ENCODE peak calls at places on chromosome 3, in five cellular contexts. N is RWPE1, M is Calu3, V is upper lobe of right lung, U is upper lobe of left lung. L is an unnamed sample.

GRCh38 chr3:185361920-185362319 is 1.0 kb upstream of the MAP3K13 start:
- DNase-seq in N (no peak), M (no peak), V (no peak), U (no peak), L (no peak)

GRCh38 chr3:127068871-127069270 is 86.0 kb downstream of the PLXNA1 start:
- DNase-seq in N (no peak), M (no peak), V (peak), U (no peak), L (no peak)

GRCh38 chr3:99376926-99377325 is 261.5 kb upstream of the COL8A1 start:
- DNase-seq in N (no peak), M (no peak), V (no peak), U (no peak), L (no peak)

GRCh38 chr3:111534701-111535100 is 7.3 kb upstream of the CD96 start:
- DNase-seq in N (peak), M (no peak), V (no peak), U (no peak), L (no peak)

GRCh38 chr3:112973325-112974177 is 1.4 kb downstream of the CD200R1 start:
- DNase-seq in N (no peak), M (no peak), V (no peak), U (no peak), L (no peak)

GRCh38 chr3:182969277-182969676 is 11.1 kb downstream of the DCUN1D1 start:
- DNase-seq in N (peak), M (no peak), V (no peak), U (no peak), L (no peak)

GRCh38 chr3:64530434-64531049 is 157.3 kb downstream of the ADAMTS9 start:
- DNase-seq in N (peak), M (peak), V (no peak), U (peak), L (peak)

GRCh38 chr3:29922990-29923746 is 642.3 kb downstream of the RBMS3 start:
- DNase-seq in N (peak), M (peak), V (no peak), U (no peak), L (no peak)

GRCh38 chr3:188598872-188599271 is 444.9 kb downstream of the LPP start:
- DNase-seq in N (no peak), M (no peak), V (no peak), U (no peak), L (no peak)

GRCh38 chr3:173891272-173892100 is 493.9 kb downstream of the NLGN1 start:
- DNase-seq in N (no peak), M (no peak), V (no peak), U (no peak), L (no peak)

GRCh38 chr3:47985376-47985775 is 30.8 kb downstream of the MAP4 start:
- DNase-seq in N (no peak), M (no peak), V (no peak), U (no peak), L (no peak)

DNA sequence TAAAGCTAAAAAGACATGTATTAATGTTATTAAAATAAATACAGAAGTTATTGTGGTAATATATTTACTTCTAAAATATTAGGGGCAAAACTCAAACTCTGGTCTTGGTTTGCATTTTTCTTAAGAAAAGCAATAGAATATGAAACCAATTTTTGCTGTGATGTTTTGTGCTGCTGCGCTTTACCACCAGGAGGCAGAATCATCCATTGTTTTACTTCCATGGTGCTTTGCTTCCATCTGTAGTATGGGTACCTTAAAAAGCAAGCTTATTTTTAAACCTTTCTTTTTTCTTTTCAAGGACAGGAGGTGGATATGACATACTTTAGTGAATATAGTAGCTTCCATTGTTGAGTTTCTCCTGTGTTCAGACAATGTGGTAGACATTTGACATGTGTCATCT is 46.6 kb upstream of the MRPL3 start:
- DNase-seq in N (no peak), M (peak), V (no peak), U (no peak), L (no peak)
- TF ChIP-seq CTCF in N (no peak), M (peak), V (peak), U (no peak), L (peak)

GRCh38 chr3:72010044-72010443 is 225.1 kb upstream of the PROK2 start:
- DNase-seq in N (no peak), M (no peak), V (no peak), U (peak), L (no peak)
- TF ChIP-seq CTCF in N (no peak), M (no peak), V (no peak), U (no peak), L (no peak)

GRCh38 chr3:12138044-12138443 is 20.7 kb downstream of the TIMP4 start:
- DNase-seq in N (no peak), M (peak), V (no peak), U (peak), L (no peak)
- TF ChIP-seq CTCF in N (peak), M (peak), V (peak), U (no peak), L (no peak)

GRCh38 chr3:66036586-66037061 is 2.1 kb downstream of the MAGI1 start:
- DNase-seq in N (no peak), M (peak), V (no peak), U (peak), L (no peak)

GRCh38 chr3:66037986-66038369 is 740 bp downstream of the MAGI1 start:
- DNase-seq in N (no peak), M (peak), V (peak), U (no peak), L (peak)

GRCh38 chr3:66038726-66039589 is at the start of gene MAGI1:
- DNase-seq in N (peak), M (peak), V (peak), U (peak), L (peak)

GRCh38 chr3:66038384-66038725 is 363 bp downstream of the MAGI1 start:
- DNase-seq in N (peak), M (no peak), V (no peak), U (peak), L (no peak)

DNA sequence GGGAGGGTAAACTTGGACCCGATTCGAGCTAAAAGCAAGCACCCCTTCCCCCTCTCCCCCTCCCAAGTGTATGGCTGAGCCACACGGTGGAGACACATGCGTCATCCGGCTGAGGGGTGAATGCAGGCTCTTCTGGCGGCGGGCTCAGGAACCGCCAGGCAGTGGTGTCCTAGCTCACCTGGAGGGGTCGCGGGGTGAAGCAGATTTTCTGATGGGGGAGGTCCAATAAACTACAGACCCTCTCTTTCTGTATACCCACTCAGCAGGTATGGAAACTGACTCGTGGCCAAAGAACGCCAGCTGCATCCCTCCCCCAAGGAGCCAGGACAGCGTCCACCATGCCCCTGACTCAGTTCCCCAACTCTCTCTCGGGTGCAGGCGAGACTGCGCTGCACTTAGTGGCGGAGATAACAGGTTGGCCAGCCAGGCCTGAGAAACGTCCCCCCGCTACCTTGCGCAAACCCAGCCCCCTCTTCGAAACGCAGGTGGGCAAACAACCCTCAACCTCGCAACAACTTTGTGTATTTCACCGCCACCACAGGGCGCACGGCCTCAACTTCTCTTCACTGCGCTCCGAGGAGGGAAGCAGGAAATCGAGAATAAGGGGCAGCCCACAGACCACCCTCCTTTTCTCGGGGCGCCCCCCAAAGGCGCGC is 1.3 kb downstream of the MAGI1 start:
- DNase-seq in N (peak), M (peak), V (peak), U (peak), L (peak)
- TF ChIP-seq CTCF in N (peak), M (no peak), V (peak), U (peak), L (no peak)

DNA sequence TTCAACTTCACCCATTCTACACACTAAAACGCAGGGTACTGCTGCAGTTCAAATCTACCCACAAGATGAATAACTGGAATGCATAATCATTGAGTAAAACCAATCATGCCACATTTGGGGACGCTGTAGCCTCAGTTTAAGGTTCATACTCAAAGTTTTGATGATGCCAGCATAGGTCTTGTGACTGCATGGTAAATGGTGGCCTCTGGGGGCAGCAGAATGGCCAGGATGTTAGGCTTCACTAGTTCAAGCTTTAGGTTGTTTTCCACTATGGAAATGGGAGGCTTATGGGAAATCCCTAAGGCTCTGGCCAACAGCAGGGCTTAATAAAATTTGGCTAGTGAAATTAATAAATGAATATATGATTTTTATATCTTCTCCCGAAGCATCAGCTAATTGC is 104.3 kb upstream of the TSC22D2 start:
- DNase-seq in N (no peak), M (peak), V (no peak), U (no peak), L (no peak)
- TF ChIP-seq CTCF in N (no peak), M (peak), V (peak), U (peak), L (peak)

DNA sequence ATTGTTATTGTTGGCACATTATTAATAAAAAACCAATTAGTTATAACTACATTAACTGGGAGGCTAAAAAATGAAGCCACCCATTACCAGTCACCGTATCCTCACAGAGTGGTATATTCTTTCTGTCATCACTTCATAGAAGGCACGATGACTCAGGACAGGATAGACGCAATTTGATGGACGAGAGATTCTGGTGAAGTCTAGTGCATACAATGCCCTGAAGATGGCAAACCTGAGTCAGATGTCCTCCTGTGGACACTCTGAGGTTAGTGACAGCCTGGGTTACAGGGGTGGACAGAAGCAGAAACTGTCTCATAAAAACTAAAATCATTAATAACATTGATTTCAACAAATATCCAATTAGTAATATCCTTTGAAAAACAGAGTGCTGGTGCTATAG is 150.3 kb downstream of the SLC9A9 start:
- DNase-seq in N (no peak), M (no peak), V (no peak), U (no peak), L (no peak)
- TF ChIP-seq CTCF in N (no peak), M (no peak), V (no peak), U (no peak), L (no peak)